ENCODE peak calls at places on chromosomes 6 and 20, in ten cellular contexts. C, J, S, Z, T, F, L, I, A and B are unnamed samples.
A peak's percentile ranks its signal among the peaks of the same experiment; 100 is the strongest.

GRCh38 chr20:21189761-21190523 is 64.1 kb downstream of the KIZ start:
- DNase-seq in Z (no peak), S (no peak), I (no peak), J (no peak), C (no peak), L (no peak), F (no peak), A (no peak), T (no peak), B (no peak)

GRCh38 chr6:5084787-5085637 is at the start of gene PPP1R3G:
- DNase-seq in L (peak; percentile 68), F (peak; percentile 64), S (peak; percentile 36), A (no peak), I (no peak), Z (peak; percentile 20), T (peak; percentile 79), C (no peak), J (peak; percentile 69), B (peak; percentile 81)

GRCh38 chr6:75735491-75736186 is 13.4 kb upstream of the MYO6 start:
- DNase-seq in L (peak; percentile 30), I (no peak), J (no peak), C (no peak), F (peak; percentile 19), S (no peak), T (no peak), A (peak; percentile 83), Z (no peak), B (peak; percentile 34)

GRCh38 chr6:94636780-94637385 is 940.5 kb upstream of the MANEA start:
- DNase-seq in F (no peak), L (no peak), T (no peak), C (no peak), A (peak; percentile 36), Z (no peak), S (no peak), J (peak; percentile 0), I (no peak), B (no peak)

GRCh38 chr6:140597181-140597580 is 1222.7 kb upstream of the CITED2 start:
- DNase-seq in J (no peak), C (no peak), S (no peak), A (no peak), F (no peak), T (no peak), I (no peak), L (no peak), Z (no peak), B (no peak)

GRCh38 chr6:122696079-122696478 is 83.4 kb upstream of the FABP7 start:
- DNase-seq in L (peak; percentile 66), S (peak; percentile 87), F (peak; percentile 80), I (no peak), A (peak; percentile 77), C (peak; percentile 80), J (peak; percentile 80), Z (no peak), T (no peak), B (peak; percentile 30)

GRCh38 chr6:151723152-151723551 is 84.3 kb upstream of the ESR1 start:
- DNase-seq in S (no peak), C (no peak), L (no peak), A (no peak), I (no peak), T (no peak), Z (no peak), F (no peak), J (no peak), B (no peak)

GRCh38 chr6:64717281-64717680 is 989.7 kb downstream of the EYS start:
- DNase-seq in I (no peak), T (no peak), F (no peak), Z (no peak), L (no peak), J (no peak), C (no peak), S (no peak), A (no peak), B (no peak)

GRCh38 chr20:46985241-46985640 is 90.6 kb downstream of the EYA2 start:
- DNase-seq in F (no peak), T (no peak), Z (no peak), I (no peak), L (peak; percentile 29), S (no peak), J (no peak), C (no peak), A (peak; percentile 91), B (no peak)

GRCh38 chr6:43274916-43275597 is 23.0 kb upstream of the SLC22A7 start:
- DNase-seq in T (no peak), Z (peak; percentile 66), I (no peak), S (no peak), L (no peak), C (no peak), A (no peak), J (no peak), F (no peak), B (peak; percentile 34)

GRCh38 chr20:36860339-36860738 is 15.6 kb upstream of the TLDC2 start:
- DNase-seq in C (no peak), S (no peak), J (no peak), L (no peak), I (no peak), F (no peak), Z (no peak), A (no peak), T (no peak), B (peak; percentile 20)

GRCh38 chr6:33588894-33589293 is 8.8 kb upstream of the BAK1 start:
- DNase-seq in I (no peak), T (no peak), S (no peak), C (no peak), F (no peak), Z (no peak), A (no peak), J (no peak), L (no peak), B (no peak)

GRCh38 chr6:137291441-137291840 is 72.3 kb upstream of the IFNGR1 start:
- DNase-seq in J (peak; percentile 78), L (peak; percentile 38), C (no peak), A (no peak), I (peak; percentile 68), F (peak; percentile 41), T (peak; percentile 75), Z (peak; percentile 25), S (peak; percentile 59), B (peak; percentile 25)

GRCh38 chr6:40312213-40313015 is 274.8 kb downstream of the LRFN2 start:
- DNase-seq in I (no peak), F (no peak), A (no peak), J (no peak), T (no peak), S (no peak), Z (no peak), L (no peak), C (no peak), B (no peak)

GRCh38 chr20:32509639-32510066 is 75.5 kb downstream of the NOL4L start:
- DNase-seq in L (no peak), C (no peak), S (no peak), T (no peak), J (no peak), I (peak; percentile 50), Z (no peak), F (no peak), A (no peak), B (no peak)

GRCh38 chr20:11777387-11777786 is 140.3 kb upstream of the BTBD3 start:
- DNase-seq in F (no peak), I (no peak), T (no peak), J (no peak), A (no peak), S (no peak), C (no peak), L (no peak), Z (no peak), B (no peak)

GRCh38 chr6:35302604-35303218 is 5.1 kb downstream of the DEF6 start:
- DNase-seq in I (no peak), L (no peak), Z (no peak), F (peak; percentile 9), C (no peak), A (peak; percentile 74), T (peak; percentile 67), S (no peak), J (peak; percentile 11), B (no peak)

GRCh38 chr6:45054610-45055009 is 273.5 kb upstream of the RUNX2 start:
- DNase-seq in S (no peak), C (no peak), I (no peak), A (no peak), J (peak; percentile 26), L (no peak), Z (no peak), T (no peak), F (no peak), B (no peak)

GRCh38 chr6:7446644-7447325 is 57.2 kb downstream of the RIOK1 start:
- DNase-seq in F (no peak), S (no peak), T (no peak), J (no peak), C (no peak), I (peak; percentile 40), Z (no peak), L (no peak), A (no peak), B (no peak)

GRCh38 chr6:37324131-37325033 is 29.4 kb upstream of the RNF8 start:
- DNase-seq in I (no peak), S (no peak), Z (no peak), J (peak; percentile 21), C (no peak), F (peak; percentile 70), L (peak; percentile 53), T (no peak), A (peak; percentile 72), B (peak; percentile 25)

GRCh38 chr20:38065764-38066375 is 32.3 kb downstream of the RPRD1B start:
- DNase-seq in C (no peak), T (peak; percentile 81), L (no peak), Z (peak; percentile 20), F (no peak), I (no peak), A (no peak), J (no peak), S (no peak), B (no peak)

GRCh38 chr20:25081730-25082497 is at the start of gene VSX1:
- DNase-seq in L (no peak), C (no peak), J (no peak), A (no peak), F (no peak), I (peak; percentile 15), Z (no peak), T (peak; percentile 53), S (no peak), B (no peak)
- H3K4me3 ChIP-seq in L (no peak within 1 kb of the TSS), C (no peak within 1 kb of the TSS), J (no peak within 1 kb of the TSS), A (no peak within 1 kb of the TSS), F (no peak within 1 kb of the TSS), I (no peak within 1 kb of the TSS), Z (peak within 1 kb of the TSS; percentile 46), T (no peak within 1 kb of the TSS), S (no peak within 1 kb of the TSS), B (no peak within 1 kb of the TSS)

GRCh38 chr20:50813801-50814200 is 18.9 kb downstream of the BCAS4 start:
- DNase-seq in J (no peak), C (no peak), T (no peak), F (no peak), Z (no peak), S (no peak), I (no peak), L (no peak), A (no peak), B (no peak)
- H3K4me3 ChIP-seq in J (no peak overlapping the region), C (no peak overlapping the region), T (no peak overlapping the region), F (no peak overlapping the region), Z (no peak overlapping the region), S (no peak overlapping the region), I (no peak overlapping the region), L (no peak overlapping the region), A (no peak overlapping the region), B (no peak overlapping the region)

GRCh38 chr6:48084201-48084600 is 26.8 kb downstream of the PTCHD4 start:
- DNase-seq in L (no peak), S (no peak), Z (no peak), C (no peak), J (peak; percentile 21), F (peak; percentile 66), A (no peak), I (no peak), T (no peak), B (peak; percentile 59)
- H3K4me3 ChIP-seq in L (no peak overlapping the region), S (no peak overlapping the region), Z (no peak overlapping the region), C (no peak overlapping the region), J (no peak overlapping the region), F (no peak overlapping the region), A (no peak overlapping the region), I (no peak overlapping the region), T (no peak overlapping the region), B (no peak overlapping the region)

GRCh38 chr6:19803331-19804330 is 33.5 kb upstream of the ID4 start:
- DNase-seq in F (peak; percentile 15), J (peak; percentile 68), C (no peak), Z (no peak), A (no peak), T (no peak), I (no peak), L (no peak), S (no peak), B (peak; percentile 10)
- H3K4me3 ChIP-seq in F (peak overlapping the region; percentile 67), J (peak overlapping the region; percentile 70), C (peak overlapping the region; percentile 60), Z (peak overlapping the region; percentile 76), A (peak overlapping the region; percentile 88), T (peak overlapping the region; percentile 61), I (peak overlapping the region; percentile 52), L (peak overlapping the region; percentile 84), S (peak overlapping the region; percentile 73), B (peak overlapping the region; percentile 84)